ENCODE peak calls at places on chromosomes 16 and 17, in seven cellular contexts. K is astrocyte; T is heart left ventricle; D is ovary; P is hepatocyte; E is GM23338; N is CD8-positive, alpha-beta T cell. B is an unnamed sample. For H3K36me3, the result is how much of the 10 kb centered on the place peaks cover.

GRCh38 chr16:88611220-88611821 is 27.1 kb upstream of the IL17C start:
- DNase-seq in D (no peak), K (no peak), N (no peak), E (peak), P (no peak), T (no peak), B (no peak)

GRCh38 chr17:8753976-8754440 is 4.3 kb downstream of the SPDYE4 start:
- DNase-seq in P (peak), K (no peak), T (no peak), D (no peak), E (peak), N (no peak), B (no peak)

GRCh38 chr16:87850009-87851006 is 19.0 kb downstream of the SLC7A5 start:
- DNase-seq in E (peak), P (peak), D (peak), N (peak), T (peak), K (no peak), B (peak)

GRCh38 chr17:42111901-42112551 is 488 bp downstream of the DHX58 start:
- DNase-seq in K (no peak), N (peak), P (no peak), D (peak), T (no peak), E (no peak), B (no peak)

GRCh38 chr16:69077251-69077650 is 28.2 kb upstream of the HAS3 start:
- DNase-seq in D (no peak), K (peak), N (no peak), T (no peak), E (no peak), P (no peak), B (no peak)

GRCh38 chr16:72884037-72884436 is 163.9 kb downstream of the ZFHX3 start:
- DNase-seq in N (no peak), K (peak), D (no peak), P (no peak), E (no peak), T (no peak), B (no peak)

GRCh38 chr16:13453938-13454553 is 465.9 kb upstream of the ERCC4 start:
- DNase-seq in P (peak), E (peak), D (no peak), N (no peak), K (no peak), T (no peak), B (no peak)

GRCh38 chr16:78882751-78883150 is 717.8 kb downstream of the MAF start:
- DNase-seq in N (no peak), P (no peak), T (no peak), K (no peak), E (no peak), D (no peak), B (no peak)

GRCh38 chr16:72986011-72986410 is 61.9 kb downstream of the ZFHX3 start:
- DNase-seq in N (no peak), T (peak), K (no peak), P (no peak), E (no peak), D (peak), B (no peak)

GRCh38 chr17:73645050-73645871 is 1.0 kb upstream of the SDK2 start:
- DNase-seq in N (peak), D (no peak), K (peak), T (peak), E (peak), P (peak), B (peak)

GRCh38 chr16:20799599-20799998 is 6.7 kb downstream of the ERI2 start:
- DNase-seq in P (peak), E (peak), T (no peak), N (no peak), D (no peak), K (peak), B (no peak)

GRCh38 chr16:11413907-11414595 is 68.8 kb downstream of the RMI2 start:
- DNase-seq in E (no peak), N (no peak), T (no peak), P (no peak), D (no peak), K (no peak), B (no peak)

GRCh38 chr16:89962754-89963498 is 14.4 kb downstream of the DEF8 start:
- DNase-seq in P (no peak), K (no peak), D (no peak), N (no peak), E (no peak), T (no peak), B (no peak)

GRCh38 chr16:85992779-85993178 is 93.8 kb downstream of the IRF8 start:
- DNase-seq in T (no peak), D (no peak), P (no peak), N (no peak), K (no peak), E (no peak), B (no peak)

GRCh38 chr17:31595076-31595475 is 203.6 kb downstream of the RAB11FIP4 start:
- DNase-seq in D (no peak), E (no peak), N (no peak), T (no peak), P (no peak), K (peak), B (peak)

GRCh38 chr17:44061446-44061845 is 5.0 kb downstream of the LSM12 start:
- DNase-seq in D (no peak), T (no peak), N (no peak), E (no peak), K (no peak), P (no peak), B (no peak)

GRCh38 chr17:15157051-15157450 is 108.1 kb downstream of the PMP22 start:
- DNase-seq in K (no peak), P (no peak), D (no peak), N (no peak), T (no peak), E (no peak), B (no peak)

GRCh38 chr17:64048805-64049204 is 28.4 kb upstream of the ICAM2 start:
- DNase-seq in N (no peak), D (no peak), T (no peak), K (no peak), P (no peak), E (no peak), B (no peak)

GRCh38 chr17:75109407-75110236 is at the start of gene ARMC7:
- DNase-seq in P (peak), T (peak), E (peak), N (peak), K (peak), D (peak), B (peak)

GRCh38 chr16:3004319-3004718 is 8.4 kb upstream of the CLDN9 start:
- DNase-seq in D (no peak), N (no peak), E (no peak), P (peak), K (no peak), T (no peak), B (no peak)

GRCh38 chr17:14748036-14748715 is 447.3 kb downstream of the HS3ST3B1 start:
- DNase-seq in D (no peak), P (no peak), N (no peak), K (no peak), E (no peak), T (no peak), B (no peak)

GRCh38 chr16:64051826-64052225 is 1070.0 kb downstream of the CDH11 start:
- DNase-seq in T (no peak), N (no peak), D (no peak), K (no peak), E (peak), P (peak), B (peak)

GRCh38 chr16:47490471-47490870 is 29.3 kb downstream of the PHKB start:
- DNase-seq in T (no peak), D (no peak), N (no peak), E (no peak), P (no peak), K (no peak), B (no peak)

GRCh38 chr16:67163164-67163902 is 1.2 kb upstream of the HSF4 start:
- DNase-seq in T (peak), P (no peak), K (peak), E (peak), D (peak), N (no peak), B (no peak)

GRCh38 chr16:54174201-54174600 is 112.4 kb downstream of the IRX3 start:
- DNase-seq in N (no peak), E (peak), D (no peak), P (no peak), K (no peak), T (no peak), B (no peak)

GRCh38 chr16:84559311-84559932 is 55.0 kb upstream of the MEAK7 start:
- DNase-seq in K (no peak), P (no peak), N (no peak), D (no peak), E (peak), T (no peak), B (peak)

GRCh38 chr17:36740157-36740556 is 138.8 kb downstream of the MRM1 start:
- DNase-seq in K (no peak), N (no peak), T (no peak), E (no peak), D (no peak), P (no peak), B (no peak)

GRCh38 chr16:26554030-26554429 is 512.7 kb upstream of the C16orf82 start:
- DNase-seq in T (no peak), K (no peak), E (no peak), P (no peak), D (no peak), N (no peak), B (no peak)

GRCh38 chr17:40070895-40071719 is 8.3 kb downstream of the THRA start:
- DNase-seq in D (peak), N (no peak), T (peak), E (peak), K (no peak), P (peak), B (peak)

GRCh38 chr16:87924937-87925670 is 11.2 kb downstream of the CA5A start:
- DNase-seq in E (no peak), N (no peak), P (no peak), D (no peak), T (no peak), K (no peak), B (no peak)

GRCh38 chr17:16273499-16273898 is 56.5 kb downstream of the PIGL start:
- DNase-seq in P (no peak), D (no peak), T (no peak), K (peak), E (no peak), N (no peak), B (no peak)

GRCh38 chr16:27786881-27787625 is 237.1 kb downstream of the KATNIP start:
- DNase-seq in K (no peak), N (no peak), P (no peak), E (no peak), D (no peak), T (no peak), B (no peak)

GRCh38 chr16:1884155-1884760 is 12.3 kb upstream of the MEIOB start:
- DNase-seq in D (no peak), P (no peak), K (no peak), E (peak), N (no peak), T (no peak), B (peak)

GRCh38 chr17:15371731-15372130 is 30.3 kb upstream of the TEKT3 start:
- DNase-seq in D (no peak), N (no peak), T (no peak), P (no peak), K (no peak), E (no peak), B (no peak)

GRCh38 chr17:43768382-43768781 is 9.8 kb upstream of the SOST start:
- DNase-seq in K (no peak), N (no peak), T (peak), D (no peak), E (no peak), P (no peak), B (no peak)

GRCh38 chr17:17849863-17850373 is 13.1 kb upstream of the SREBF1 start:
- DNase-seq in E (peak), D (peak), P (peak), K (peak), T (peak), N (peak), B (no peak)

GRCh38 chr17:18314731-18315497 is at the start of the genes SMCR8 and TOP3A:
- DNase-seq in T (peak), P (peak), E (peak), D (peak), K (peak), N (peak), B (peak)

GRCh38 chr17:79026345-79027273 is 2.6 kb downstream of the C1QTNF1 start:
- DNase-seq in T (peak), P (no peak), N (no peak), K (peak), E (no peak), D (peak), B (peak)

GRCh38 chr17:69592692-69593350 is 178.3 kb downstream of the MAP2K6 start:
- DNase-seq in T (no peak), K (peak), P (no peak), D (no peak), E (no peak), N (no peak), B (no peak)

DNA sequence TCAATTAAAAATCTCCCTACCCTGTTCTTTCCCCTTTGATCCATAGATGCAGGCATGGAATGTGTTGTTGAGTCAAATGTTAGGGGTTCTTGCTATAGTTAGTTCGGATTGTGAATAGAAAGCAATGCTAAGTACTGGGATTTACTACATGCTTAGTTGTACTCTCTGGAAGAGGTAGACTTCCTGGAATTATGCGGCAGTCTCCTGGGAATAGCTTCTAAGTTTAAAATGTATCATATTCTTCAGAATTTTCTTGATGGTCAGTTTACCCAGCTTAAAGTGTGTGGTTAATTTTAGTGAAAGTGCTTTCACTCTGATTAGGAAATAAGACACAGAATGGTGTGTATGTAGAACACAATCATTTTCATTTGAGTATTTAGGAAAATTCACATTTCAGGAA is 3.5 kb downstream of the CLTC start:
- DNase-seq in D (no peak), P (no peak), K (no peak), E (no peak), T (no peak), N (no peak), B (no peak)
- H3K4me3 ChIP-seq in D (no peak), P (peak), K (peak), E (no peak), T (peak), N (no peak), B (no peak)

DNA sequence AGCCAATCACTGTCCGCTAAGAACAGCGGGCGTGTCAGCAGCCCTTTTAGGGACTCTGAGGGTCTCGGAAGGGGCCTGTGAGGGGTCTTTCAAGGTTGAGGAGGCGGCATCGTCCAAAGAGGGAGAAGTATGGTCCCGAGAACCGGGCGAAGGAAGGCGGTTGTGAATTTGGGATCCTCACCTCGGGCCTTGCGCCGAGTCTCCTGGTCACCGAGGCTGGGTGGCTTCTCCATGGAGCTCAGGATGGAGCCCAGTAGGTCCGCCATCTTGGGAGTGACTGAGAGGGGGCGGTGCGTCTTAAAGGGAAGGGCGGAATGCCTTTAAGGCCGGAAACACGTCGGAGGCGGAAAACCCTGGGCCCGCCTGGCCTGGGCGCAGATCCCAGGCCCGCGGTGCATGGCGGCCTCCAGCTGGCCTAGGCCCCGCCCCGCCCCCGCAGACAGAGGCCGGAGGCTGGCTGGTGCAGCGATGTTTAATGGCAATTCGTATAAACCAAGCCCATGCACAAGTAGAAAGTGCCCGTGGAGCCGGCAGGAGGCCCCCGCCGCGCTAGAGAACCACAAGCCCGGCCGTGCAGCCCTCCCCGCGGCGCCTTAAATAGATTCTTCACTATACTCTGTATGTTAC is at the start of gene SPAG7:
- DNase-seq in P (peak), N (peak), E (peak), K (peak), T (peak), D (peak), B (peak)
- TF ChIP-seq CTCF in P (no peak), N (no peak), E (no peak), K (no peak), T (peak), D (peak), B (no peak)

DNA sequence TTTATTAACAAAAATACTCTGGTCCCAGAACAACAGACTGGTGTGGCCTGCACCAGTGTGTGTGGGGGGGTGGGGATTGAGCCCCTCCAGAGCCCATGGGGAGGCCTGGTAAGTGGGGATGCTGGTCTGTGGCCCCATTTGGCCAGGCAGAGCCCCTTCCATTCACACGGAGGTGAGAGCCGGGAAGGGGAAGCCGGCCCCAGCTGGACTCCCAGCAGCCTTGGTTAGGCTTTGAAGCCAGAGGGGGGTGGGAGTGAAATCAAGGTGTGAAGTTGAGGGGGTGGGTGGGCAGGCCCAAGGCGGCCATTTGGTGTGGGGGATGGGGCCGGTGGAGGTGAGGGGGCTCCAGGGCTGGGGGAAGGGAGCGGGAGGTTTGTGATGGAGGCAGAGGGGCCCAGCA is 5.9 kb downstream of the TBX6 start:
- DNase-seq in N (no peak), P (no peak), K (no peak), T (peak), D (no peak), E (no peak), B (no peak)
- H3K36me3 ChIP-seq in N (under half), P (under half), K (under half), T (under half), D (under half), E (under half), B (under half)

GRCh38 chr17:48998557-48999440 is 1.6 kb downstream of the IGF2BP1 start:
- DNase-seq in P (peak), D (no peak), N (no peak), T (no peak), E (peak), K (no peak), B (no peak)
- H3K4me3 ChIP-seq in P (peak), D (no peak), N (no peak), T (peak), E (peak), K (peak), B (peak)

B was measured in Caco-2.